ENCODE peak calls at places on chromosomes 4 and X, in five cellular contexts. One of them, this sample, is unnamed.

GRCh38 chrX:56733459-56734046 is 4.5 kb downstream of the NBDY start:
- DNase-seq in astrocyte of the hippocampus: peak
- DNase-seq in IMR-90: peak
- DNase-seq in AG04450: peak
- DNase-seq in NCI-H187 treated with DMSO at 0.1 percent for 48 hours: no peak
- DNase-seq in this sample: no peak

GRCh38 chr4:107743532-107743931 is 23.5 kb upstream of the PAPSS1 start:
- DNase-seq in astrocyte of the hippocampus: no peak
- DNase-seq in IMR-90: peak
- DNase-seq in AG04450: no peak
- DNase-seq in NCI-H187 treated with DMSO at 0.1 percent for 48 hours: no peak
- DNase-seq in this sample: no peak

GRCh38 chrX:132483951-132484350 is 4.9 kb downstream of the MBNL3 start:
- DNase-seq in astrocyte of the hippocampus: no peak
- DNase-seq in IMR-90: no peak
- DNase-seq in AG04450: no peak
- DNase-seq in NCI-H187 treated with DMSO at 0.1 percent for 48 hours: no peak
- DNase-seq in this sample: no peak

GRCh38 chr4:472881-473574 is 25.9 kb downstream of the ZNF721 start:
- DNase-seq in astrocyte of the hippocampus: no peak
- DNase-seq in IMR-90: peak
- DNase-seq in AG04450: no peak
- DNase-seq in NCI-H187 treated with DMSO at 0.1 percent for 48 hours: no peak
- DNase-seq in this sample: no peak

GRCh38 chr4:2489841-2490552 is 21.1 kb downstream of the RNF4 start:
- DNase-seq in astrocyte of the hippocampus: no peak
- DNase-seq in IMR-90: no peak
- DNase-seq in AG04450: no peak
- DNase-seq in NCI-H187 treated with DMSO at 0.1 percent for 48 hours: no peak
- DNase-seq in this sample: no peak

GRCh38 chr4:3111461-3111860 is 37.0 kb downstream of the HTT start:
- DNase-seq in astrocyte of the hippocampus: no peak
- DNase-seq in IMR-90: peak
- DNase-seq in AG04450: no peak
- DNase-seq in NCI-H187 treated with DMSO at 0.1 percent for 48 hours: peak
- DNase-seq in this sample: no peak

GRCh38 chr4:121726642-121727268 is 30.0 kb upstream of the ANXA5 start:
- DNase-seq in astrocyte of the hippocampus: peak
- DNase-seq in IMR-90: peak
- DNase-seq in AG04450: no peak
- DNase-seq in NCI-H187 treated with DMSO at 0.1 percent for 48 hours: no peak
- DNase-seq in this sample: no peak

GRCh38 chrX:39212456-39212855 is 411.2 kb downstream of the MID1IP1 start:
- DNase-seq in astrocyte of the hippocampus: no peak
- DNase-seq in IMR-90: no peak
- DNase-seq in AG04450: no peak
- DNase-seq in NCI-H187 treated with DMSO at 0.1 percent for 48 hours: no peak
- DNase-seq in this sample: no peak

GRCh38 chr4:14887842-14888433 is 114.3 kb upstream of the CPEB2 start:
- DNase-seq in astrocyte of the hippocampus: no peak
- DNase-seq in IMR-90: no peak
- DNase-seq in AG04450: no peak
- DNase-seq in NCI-H187 treated with DMSO at 0.1 percent for 48 hours: no peak
- DNase-seq in this sample: no peak

GRCh38 chr4:153362184-153362583 is 17.7 kb downstream of the MND1 start:
- DNase-seq in astrocyte of the hippocampus: peak
- DNase-seq in IMR-90: peak
- DNase-seq in AG04450: no peak
- DNase-seq in NCI-H187 treated with DMSO at 0.1 percent for 48 hours: no peak
- DNase-seq in this sample: no peak

GRCh38 chr4:48557478-48557877 is 67.4 kb downstream of the ZAR1 start:
- DNase-seq in astrocyte of the hippocampus: peak
- DNase-seq in IMR-90: no peak
- DNase-seq in AG04450: no peak
- DNase-seq in NCI-H187 treated with DMSO at 0.1 percent for 48 hours: no peak
- DNase-seq in this sample: no peak

GRCh38 chrX:538311-538710 is 92.3 kb upstream of the SHOX start:
- DNase-seq in astrocyte of the hippocampus: no peak
- DNase-seq in IMR-90: no peak
- DNase-seq in AG04450: no peak
- DNase-seq in NCI-H187 treated with DMSO at 0.1 percent for 48 hours: no peak
- DNase-seq in this sample: no peak

GRCh38 chrX:16148896-16149295 is 18.4 kb upstream of the MAGEB17 start:
- DNase-seq in astrocyte of the hippocampus: no peak
- DNase-seq in IMR-90: no peak
- DNase-seq in AG04450: no peak
- DNase-seq in NCI-H187 treated with DMSO at 0.1 percent for 48 hours: no peak
- DNase-seq in this sample: no peak

GRCh38 chrX:20372533-20372932 is 105.8 kb upstream of the RPS6KA3 start:
- DNase-seq in astrocyte of the hippocampus: peak
- DNase-seq in IMR-90: no peak
- DNase-seq in AG04450: no peak
- DNase-seq in NCI-H187 treated with DMSO at 0.1 percent for 48 hours: no peak
- DNase-seq in this sample: no peak

GRCh38 chrX:46407036-46407752 is 138.0 kb downstream of the ZNF674 start:
- DNase-seq in astrocyte of the hippocampus: no peak
- DNase-seq in IMR-90: no peak
- DNase-seq in AG04450: no peak
- DNase-seq in NCI-H187 treated with DMSO at 0.1 percent for 48 hours: no peak
- DNase-seq in this sample: no peak

GRCh38 chr4:53123171-53123570 is 242.7 kb downstream of the SCFD2 start:
- DNase-seq in astrocyte of the hippocampus: no peak
- DNase-seq in IMR-90: no peak
- DNase-seq in AG04450: no peak
- DNase-seq in NCI-H187 treated with DMSO at 0.1 percent for 48 hours: no peak
- DNase-seq in this sample: no peak

GRCh38 chr4:154073107-154073817 is 284.4 kb upstream of the SFRP2 start:
- DNase-seq in astrocyte of the hippocampus: peak
- DNase-seq in IMR-90: no peak
- DNase-seq in AG04450: no peak
- DNase-seq in NCI-H187 treated with DMSO at 0.1 percent for 48 hours: no peak
- DNase-seq in this sample: peak

GRCh38 chr4:40122941-40123340 is 66.3 kb downstream of the N4BP2 start:
- DNase-seq in astrocyte of the hippocampus: no peak
- DNase-seq in IMR-90: no peak
- DNase-seq in AG04450: no peak
- DNase-seq in NCI-H187 treated with DMSO at 0.1 percent for 48 hours: no peak
- DNase-seq in this sample: no peak

GRCh38 chr4:123802082-123802658 is 405.6 kb downstream of the SPRY1 start:
- DNase-seq in astrocyte of the hippocampus: no peak
- DNase-seq in IMR-90: no peak
- DNase-seq in AG04450: no peak
- DNase-seq in NCI-H187 treated with DMSO at 0.1 percent for 48 hours: no peak
- DNase-seq in this sample: no peak

GRCh38 chr4:151226004-151226932 is 50.7 kb upstream of the PRSS48 start:
- DNase-seq in astrocyte of the hippocampus: peak
- DNase-seq in IMR-90: peak
- DNase-seq in AG04450: peak
- DNase-seq in NCI-H187 treated with DMSO at 0.1 percent for 48 hours: no peak
- DNase-seq in this sample: peak

GRCh38 chrX:15781964-15782711 is 8.1 kb upstream of the ZRSR2 start:
- DNase-seq in astrocyte of the hippocampus: no peak
- DNase-seq in IMR-90: no peak
- DNase-seq in AG04450: no peak
- DNase-seq in NCI-H187 treated with DMSO at 0.1 percent for 48 hours: no peak
- DNase-seq in this sample: no peak

GRCh38 chr4:118683513-118683912 is 1.7 kb upstream of the METTL14 start:
- DNase-seq in astrocyte of the hippocampus: no peak
- DNase-seq in IMR-90: no peak
- DNase-seq in AG04450: no peak
- DNase-seq in NCI-H187 treated with DMSO at 0.1 percent for 48 hours: no peak
- DNase-seq in this sample: no peak

GRCh38 chrX:46707274-46707965 is 51.5 kb downstream of the SLC9A7 start:
- DNase-seq in astrocyte of the hippocampus: no peak
- DNase-seq in IMR-90: no peak
- DNase-seq in AG04450: no peak
- DNase-seq in NCI-H187 treated with DMSO at 0.1 percent for 48 hours: no peak
- DNase-seq in this sample: no peak

GRCh38 chr4:72365016-72365415 is 204.0 kb downstream of the ADAMTS3 start:
- DNase-seq in astrocyte of the hippocampus: no peak
- DNase-seq in IMR-90: no peak
- DNase-seq in AG04450: no peak
- DNase-seq in NCI-H187 treated with DMSO at 0.1 percent for 48 hours: no peak
- DNase-seq in this sample: no peak

GRCh38 chr4:81215219-81215892 is at the start of gene PRKG2:
- DNase-seq in astrocyte of the hippocampus: peak
- DNase-seq in IMR-90: no peak
- DNase-seq in AG04450: no peak
- DNase-seq in NCI-H187 treated with DMSO at 0.1 percent for 48 hours: no peak
- DNase-seq in this sample: no peak

GRCh38 chr4:102868153-102868781 is 525 bp upstream of the CISD2 start:
- DNase-seq in astrocyte of the hippocampus: no peak
- DNase-seq in IMR-90: no peak
- DNase-seq in AG04450: no peak
- DNase-seq in NCI-H187 treated with DMSO at 0.1 percent for 48 hours: no peak
- DNase-seq in this sample: no peak

GRCh38 chr4:134202557-134202956 is 968 bp upstream of the PABPC4L start:
- DNase-seq in astrocyte of the hippocampus: peak
- DNase-seq in IMR-90: no peak
- DNase-seq in AG04450: no peak
- DNase-seq in NCI-H187 treated with DMSO at 0.1 percent for 48 hours: no peak
- DNase-seq in this sample: no peak

GRCh38 chr4:24611575-24611974 is 27.2 kb upstream of the DHX15 start:
- DNase-seq in astrocyte of the hippocampus: no peak
- DNase-seq in IMR-90: no peak
- DNase-seq in AG04450: no peak
- DNase-seq in NCI-H187 treated with DMSO at 0.1 percent for 48 hours: no peak
- DNase-seq in this sample: no peak

GRCh38 chr4:128283071-128283470 is 4.5 kb downstream of the PGRMC2 start:
- DNase-seq in astrocyte of the hippocampus: no peak
- DNase-seq in IMR-90: no peak
- DNase-seq in AG04450: no peak
- DNase-seq in NCI-H187 treated with DMSO at 0.1 percent for 48 hours: no peak
- DNase-seq in this sample: no peak

GRCh38 chrX:16963216-16963615 is 16.8 kb downstream of the REPS2 start:
- DNase-seq in astrocyte of the hippocampus: no peak
- DNase-seq in IMR-90: no peak
- DNase-seq in AG04450: no peak
- DNase-seq in NCI-H187 treated with DMSO at 0.1 percent for 48 hours: no peak
- DNase-seq in this sample: no peak

GRCh38 chr4:81426770-81427604 is 44.7 kb downstream of the RASGEF1B start:
- DNase-seq in astrocyte of the hippocampus: peak
- DNase-seq in IMR-90: peak
- DNase-seq in AG04450: no peak
- DNase-seq in NCI-H187 treated with DMSO at 0.1 percent for 48 hours: no peak
- DNase-seq in this sample: no peak

GRCh38 chr4:152735302-152735917 is 44.1 kb downstream of the TIGD4 start:
- DNase-seq in astrocyte of the hippocampus: peak
- DNase-seq in IMR-90: peak
- DNase-seq in AG04450: no peak
- DNase-seq in NCI-H187 treated with DMSO at 0.1 percent for 48 hours: no peak
- DNase-seq in this sample: no peak